ENCODE peak calls at places on chromosomes 13 and 19, in five cellular contexts. R is neuronal stem cell, Y is tibial nerve, W is aorta, V is endodermal cell. K is an unnamed sample.

GRCh38 chr19:55304279-55304978 is 20.6 kb downstream of the BRSK1 start:
- DNase-seq in R (no peak), Y (peak; percentile 18), W (no peak), V (peak; percentile 81), K (no peak)

GRCh38 chr13:106619688-106620555 is 52.0 kb upstream of the ARGLU1 start:
- DNase-seq in R (peak; percentile 30), Y (peak; percentile 23), W (no peak), V (peak; percentile 73), K (no peak)

GRCh38 chr19:4488496-4488895 is 16.4 kb downstream of the HDGFL2 start:
- DNase-seq in R (no peak), Y (no peak), W (no peak), V (no peak), K (no peak)

GRCh38 chr19:49488863-49489537 is 1.6 kb downstream of the RPL13A start:
- DNase-seq in R (no peak), Y (no peak), W (no peak), V (no peak), K (no peak)

GRCh38 chr19:5238700-5239099 is 101.9 kb downstream of the PTPRS start:
- DNase-seq in R (no peak), Y (no peak), W (no peak), V (no peak), K (no peak)

GRCh38 chr19:42051166-42052115 is 18.6 kb downstream of the GRIK5 start:
- DNase-seq in R (no peak), Y (no peak), W (no peak), V (no peak), K (no peak)

GRCh38 chr19:10227215-10227971 is 3.7 kb downstream of the S1PR2 start:
- DNase-seq in R (no peak), Y (peak; percentile 50), W (no peak), V (peak; percentile 72), K (peak; percentile 73)

GRCh38 chr13:52374873-52375411 is 31.0 kb downstream of the THSD1 start:
- DNase-seq in R (no peak), Y (no peak), W (no peak), V (no peak), K (no peak)

GRCh38 chr13:31090921-31091624 is 70.6 kb downstream of the HSPH1 start:
- DNase-seq in R (no peak), Y (no peak), W (no peak), V (peak; percentile 39), K (no peak)

GRCh38 chr19:16062789-16063188 is 13.5 kb upstream of the TPM4 start:
- DNase-seq in R (no peak), Y (no peak), W (peak; percentile 83), V (peak; percentile 92), K (no peak)

GRCh38 chr13:40644838-40645620 is 21.4 kb downstream of the FOXO1 start:
- DNase-seq in R (no peak), Y (no peak), W (no peak), V (peak; percentile 29), K (no peak)

GRCh38 chr19:9674669-9675357 is at the start of gene ZNF562:
- DNase-seq in R (peak; percentile 86), Y (peak; percentile 79), W (peak; percentile 96), V (peak; percentile 61), K (peak; percentile 91)

GRCh38 chr13:34416833-34417425 is 525.1 kb upstream of the NBEA start:
- DNase-seq in R (no peak), Y (peak; percentile 35), W (peak; percentile 80), V (no peak), K (peak; percentile 74)

GRCh38 chr13:113152894-113153809 is 5.3 kb upstream of the PROZ start:
- DNase-seq in R (peak; percentile 67), Y (peak; percentile 23), W (no peak), V (peak; percentile 87), K (peak; percentile 73)

GRCh38 chr13:75372923-75373841 is 108.8 kb downstream of the TBC1D4 start:
- DNase-seq in R (no peak), Y (no peak), W (no peak), V (no peak), K (no peak)

GRCh38 chr19:49677232-49677881 is at the start of gene PRMT1:
- DNase-seq in R (no peak), Y (no peak), W (peak; percentile 85), V (no peak), K (no peak)

GRCh38 chr19:55632463-55632834 is 8.1 kb upstream of the ZNF784 start:
- DNase-seq in R (peak; percentile 92), Y (peak; percentile 100), W (no peak), V (peak; percentile 96), K (peak; percentile 98)

GRCh38 chr13:40063743-40064142 is 408.3 kb downstream of the COG6 start:
- DNase-seq in R (no peak), Y (no peak), W (no peak), V (no peak), K (no peak)

GRCh38 chr19:47633516-47633915 is 24.6 kb downstream of the BICRA start:
- DNase-seq in R (no peak), Y (no peak), W (no peak), V (no peak), K (no peak)

GRCh38 chr19:1106841-1107654 is 3.3 kb downstream of the GPX4 start:
- DNase-seq in R (no peak), Y (no peak), W (no peak), V (peak; percentile 71), K (no peak)

GRCh38 chr19:58227964-58228583 is 640 bp upstream of the ZNF544 start:
- DNase-seq in R (peak; percentile 29), Y (no peak), W (no peak), V (peak; percentile 56), K (no peak)

GRCh38 chr13:85567909-85568308 is 231.3 kb downstream of the SLITRK6 start:
- DNase-seq in R (no peak), Y (no peak), W (no peak), V (no peak), K (no peak)

GRCh38 chr13:84126671-84127171 is 244.4 kb upstream of the SLITRK1 start:
- DNase-seq in R (no peak), Y (no peak), W (peak; percentile 52), V (no peak), K (no peak)

GRCh38 chr19:1336079-1336684 is 47.5 kb upstream of the NDUFS7 start:
- DNase-seq in R (no peak), Y (no peak), W (no peak), V (no peak), K (no peak)

GRCh38 chr13:49616688-49617065 is 11.6 kb upstream of the ARL11 start:
- DNase-seq in R (no peak), Y (no peak), W (no peak), V (no peak), K (no peak)

GRCh38 chr13:113148940-113149503 is 9.4 kb upstream of the PROZ start:
- DNase-seq in R (no peak), Y (no peak), W (no peak), V (peak; percentile 46), K (peak; percentile 56)

GRCh38 chr13:27617801-27618411 is 2.4 kb downstream of the LNX2 start:
- DNase-seq in R (no peak), Y (no peak), W (no peak), V (no peak), K (no peak)

GRCh38 chr13:27772651-27773425 is 19.4 kb upstream of the GSX1 start:
- DNase-seq in R (no peak), Y (no peak), W (no peak), V (no peak), K (no peak)

GRCh38 chr13:113652404-113653263 is 5.4 kb downstream of the ATP4B start:
- DNase-seq in R (no peak), Y (no peak), W (peak; percentile 53), V (peak; percentile 41), K (no peak)

GRCh38 chr13:113184568-113185440 is 23.7 kb downstream of the PCID2 start:
- DNase-seq in R (no peak), Y (no peak), W (no peak), V (no peak), K (no peak)

GRCh38 chr13:94093652-94094310 is 385.7 kb downstream of the DCT start:
- DNase-seq in R (no peak), Y (no peak), W (no peak), V (no peak), K (no peak)

GRCh38 chr19:10769533-10770491 is 51.9 kb downstream of the DNM2 start:
- DNase-seq in R (no peak), Y (peak; percentile 54), W (no peak), V (peak; percentile 59), K (peak; percentile 79)

GRCh38 chr19:6458695-6459355 is 767 bp downstream of the SLC25A23 start:
- DNase-seq in R (no peak), Y (no peak), W (no peak), V (peak; percentile 60), K (no peak)

GRCh38 chr13:71242191-71242590 is 624.8 kb downstream of the DACH1 start:
- DNase-seq in R (peak; percentile 48), Y (no peak), W (no peak), V (no peak), K (no peak)

GRCh38 chr19:1079566-1080111 is 12.7 kb downstream of the ARHGAP45 start:
- DNase-seq in R (no peak), Y (no peak), W (peak; percentile 74), V (no peak), K (no peak)

GRCh38 chr19:30376826-30377425 is 4.7 kb downstream of the ZNF536 start:
- DNase-seq in R (no peak), Y (no peak), W (no peak), V (no peak), K (no peak)

GRCh38 chr19:30375651-30376050 is 3.5 kb downstream of the ZNF536 start:
- DNase-seq in R (no peak), Y (no peak), W (no peak), V (no peak), K (no peak)

GRCh38 chr19:30376272-30376671 is 4.1 kb downstream of the ZNF536 start:
- DNase-seq in R (no peak), Y (no peak), W (no peak), V (peak; percentile 74), K (no peak)

GRCh38 chr19:30373593-30373992 is 1.4 kb downstream of the ZNF536 start:
- DNase-seq in R (no peak), Y (no peak), W (no peak), V (peak; percentile 76), K (no peak)

GRCh38 chr19:30374791-30375650 is 2.8 kb downstream of the ZNF536 start:
- DNase-seq in R (no peak), Y (no peak), W (no peak), V (peak; percentile 77), K (no peak)
- H3K27ac ChIP-seq in R (no peak overlapping the region), Y (peak overlapping the region; percentile 51), W (no peak overlapping the region), V (no peak overlapping the region), K (no peak overlapping the region)

GRCh38 chr13:105573134-105573533 is 962.3 kb downstream of the EFNB2 start:
- DNase-seq in R (no peak), Y (no peak), W (no peak), V (no peak), K (no peak)

GRCh38 chr13:105569816-105570215 is 965.6 kb downstream of the EFNB2 start:
- DNase-seq in R (no peak), Y (no peak), W (no peak), V (no peak), K (no peak)

GRCh38 chr13:105567951-105568510 is 967.4 kb downstream of the EFNB2 start:
- DNase-seq in R (no peak), Y (no peak), W (no peak), V (no peak), K (no peak)

GRCh38 chr13:105572401-105572800 is 963.1 kb downstream of the EFNB2 start:
- DNase-seq in R (no peak), Y (no peak), W (no peak), V (no peak), K (no peak)
- H3K27ac ChIP-seq in R (no peak overlapping the region), Y (no peak overlapping the region), W (no peak overlapping the region), V (no peak overlapping the region), K (no peak overlapping the region)

GRCh38 chr19:14563590-14563926 is 8.3 kb downstream of the NDUFB7 start:
- DNase-seq in R (no peak), Y (no peak), W (no peak), V (no peak), K (no peak)
- H3K27ac ChIP-seq in R (no peak overlapping the region), Y (no peak overlapping the region), W (no peak overlapping the region), V (no peak overlapping the region), K (peak overlapping the region; percentile 91)

GRCh38 chr13:97798836-97799235 is 154.6 kb upstream of the IPO5 start:
- DNase-seq in R (no peak), Y (no peak), W (no peak), V (no peak), K (no peak)
- H3K27ac ChIP-seq in R (no peak overlapping the region), Y (no peak overlapping the region), W (no peak overlapping the region), V (no peak overlapping the region), K (no peak overlapping the region)

K was measured in right atrium auricular region.